ENCODE peak calls at places on chromosomes 2 and 18, in five cellular contexts. C is NCI-H345; A is stimulated activated CD8-positive, alpha-beta memory T cell treated with anti-CD3 and anti-CD28 coated beads, Interleukin-15, amount 100 ng/mL, for 24 hours; V is A549; R is cardiac muscle cell. G is an unnamed sample.

GRCh38 chr18:70146174-70146573 is 59.3 kb downstream of the RTTN start:
- DNase-seq in C (no peak), A (no peak), V (no peak), R (no peak), G (no peak)

GRCh38 chr2:203498161-203498560 is 36.9 kb downstream of the RAPH1 start:
- DNase-seq in C (no peak), A (no peak), V (peak; percentile 74), R (no peak), G (no peak)

GRCh38 chr2:165697727-165698620 is 96.1 kb downstream of the GALNT3 start:
- DNase-seq in C (no peak), A (no peak), V (no peak), R (no peak), G (no peak)

GRCh38 chr18:57801379-57802165 is 1.5 kb downstream of the ATP8B1 start:
- DNase-seq in C (no peak), A (no peak), V (no peak), R (no peak), G (no peak)

GRCh38 chr2:30403592-30404353 is 43.3 kb upstream of the LCLAT1 start:
- DNase-seq in C (no peak), A (no peak), V (no peak), R (no peak), G (no peak)

GRCh38 chr18:44681039-44681595 is 429 bp downstream of the SETBP1 start:
- DNase-seq in C (peak; percentile 30), A (no peak), V (no peak), R (no peak), G (no peak)

GRCh38 chr18:63505566-63506335 is 29.0 kb downstream of the SERPINB5 start:
- DNase-seq in C (no peak), A (no peak), V (peak; percentile 15), R (peak; percentile 23), G (peak; percentile 7)

GRCh38 chr2:233061007-233061590 is 957 bp downstream of the INPP5D start:
- DNase-seq in C (no peak), A (no peak), V (no peak), R (no peak), G (no peak)

GRCh38 chr2:216829533-216829932 is 30.3 kb downstream of the TNP1 start:
- DNase-seq in C (peak; percentile 80), A (no peak), V (no peak), R (peak; percentile 75), G (no peak)

G was measured in 8988T.